ENCODE peak calls at places on chromosomes 6 and 20, in seven cellular contexts. One of them, this sample, is unnamed.

GRCh38 chr20:43904195-43904594 is 10.5 kb upstream of the TOX2 start:
- DNase-seq in neuronal stem cell: peak; percentile 58
- DNase-seq in cardiac muscle cell: no peak
- DNase-seq in breast epithelium: no peak
- DNase-seq in Panc1: no peak
- DNase-seq in SK-N-SH: peak; percentile 59
- DNase-seq in Peyer's patch: no peak
- DNase-seq in this sample: no peak

GRCh38 chr20:7585126-7585679 is 355.1 kb downstream of the HAO1 start:
- DNase-seq in neuronal stem cell: no peak
- DNase-seq in cardiac muscle cell: peak; percentile 2
- DNase-seq in breast epithelium: no peak
- DNase-seq in Panc1: no peak
- DNase-seq in SK-N-SH: no peak
- DNase-seq in Peyer's patch: no peak
- DNase-seq in this sample: no peak

GRCh38 chr20:34475979-34476736 is 40.1 kb upstream of the DYNLRB1 start:
- DNase-seq in neuronal stem cell: no peak
- DNase-seq in cardiac muscle cell: peak; percentile 52
- DNase-seq in breast epithelium: no peak
- DNase-seq in Panc1: no peak
- DNase-seq in SK-N-SH: peak; percentile 81
- DNase-seq in Peyer's patch: peak; percentile 68
- DNase-seq in this sample: no peak

GRCh38 chr6:71478834-71479541 is 190.4 kb downstream of the OGFRL1 start:
- DNase-seq in neuronal stem cell: no peak
- DNase-seq in cardiac muscle cell: peak; percentile 97
- DNase-seq in breast epithelium: no peak
- DNase-seq in Panc1: peak; percentile 92
- DNase-seq in SK-N-SH: no peak
- DNase-seq in Peyer's patch: no peak
- DNase-seq in this sample: peak; percentile 33

GRCh38 chr6:8277769-8278168 is 157.6 kb downstream of the SLC35B3 start:
- DNase-seq in neuronal stem cell: no peak
- DNase-seq in cardiac muscle cell: no peak
- DNase-seq in breast epithelium: no peak
- DNase-seq in Panc1: no peak
- DNase-seq in SK-N-SH: peak; percentile 27
- DNase-seq in Peyer's patch: no peak
- DNase-seq in this sample: no peak

GRCh38 chr20:40644863-40645262 is 44.2 kb downstream of the MAFB start:
- DNase-seq in neuronal stem cell: no peak
- DNase-seq in cardiac muscle cell: no peak
- DNase-seq in breast epithelium: no peak
- DNase-seq in Panc1: no peak
- DNase-seq in SK-N-SH: no peak
- DNase-seq in Peyer's patch: no peak
- DNase-seq in this sample: no peak

GRCh38 chr6:65170273-65170672 is 536.8 kb downstream of the EYS start:
- DNase-seq in neuronal stem cell: no peak
- DNase-seq in cardiac muscle cell: peak; percentile 0
- DNase-seq in breast epithelium: no peak
- DNase-seq in Panc1: no peak
- DNase-seq in SK-N-SH: no peak
- DNase-seq in Peyer's patch: no peak
- DNase-seq in this sample: no peak

GRCh38 chr6:85677243-85677956 is 34.7 kb upstream of the SYNCRIP start:
- DNase-seq in neuronal stem cell: no peak
- DNase-seq in cardiac muscle cell: peak; percentile 49
- DNase-seq in breast epithelium: no peak
- DNase-seq in Panc1: no peak
- DNase-seq in SK-N-SH: no peak
- DNase-seq in Peyer's patch: no peak
- DNase-seq in this sample: no peak

GRCh38 chr6:122114733-122115132 is 284.7 kb upstream of the HSF2 start:
- DNase-seq in neuronal stem cell: no peak
- DNase-seq in cardiac muscle cell: no peak
- DNase-seq in breast epithelium: no peak
- DNase-seq in Panc1: no peak
- DNase-seq in SK-N-SH: no peak
- DNase-seq in Peyer's patch: no peak
- DNase-seq in this sample: no peak

GRCh38 chr6:161152904-161153662 is 120.8 kb downstream of the AGPAT4 start:
- DNase-seq in neuronal stem cell: no peak
- DNase-seq in cardiac muscle cell: peak; percentile 14
- DNase-seq in breast epithelium: no peak
- DNase-seq in Panc1: no peak
- DNase-seq in SK-N-SH: peak; percentile 67
- DNase-seq in Peyer's patch: no peak
- DNase-seq in this sample: no peak

GRCh38 chr20:33018169-33018931 is 10.8 kb downstream of the BPIFB2 start:
- DNase-seq in neuronal stem cell: no peak
- DNase-seq in cardiac muscle cell: no peak
- DNase-seq in breast epithelium: no peak
- DNase-seq in Panc1: no peak
- DNase-seq in SK-N-SH: no peak
- DNase-seq in Peyer's patch: no peak
- DNase-seq in this sample: no peak

GRCh38 chr20:57312138-57312537 is 17.5 kb upstream of the SPO11 start:
- DNase-seq in neuronal stem cell: no peak
- DNase-seq in cardiac muscle cell: no peak
- DNase-seq in breast epithelium: no peak
- DNase-seq in Panc1: no peak
- DNase-seq in SK-N-SH: no peak
- DNase-seq in Peyer's patch: no peak
- DNase-seq in this sample: no peak

GRCh38 chr6:42846505-42846904 is 32.9 kb upstream of the RPL7L1 start:
- DNase-seq in neuronal stem cell: no peak
- DNase-seq in cardiac muscle cell: no peak
- DNase-seq in breast epithelium: no peak
- DNase-seq in Panc1: no peak
- DNase-seq in SK-N-SH: no peak
- DNase-seq in Peyer's patch: no peak
- DNase-seq in this sample: no peak

GRCh38 chr20:54065601-54066038 is 4.8 kb downstream of the BCAS1 start:
- DNase-seq in neuronal stem cell: no peak
- DNase-seq in cardiac muscle cell: no peak
- DNase-seq in breast epithelium: no peak
- DNase-seq in Panc1: no peak
- DNase-seq in SK-N-SH: no peak
- DNase-seq in Peyer's patch: peak; percentile 53
- DNase-seq in this sample: no peak

GRCh38 chr6:97292671-97293070 is 9.7 kb upstream of the MMS22L start:
- DNase-seq in neuronal stem cell: no peak
- DNase-seq in cardiac muscle cell: no peak
- DNase-seq in breast epithelium: no peak
- DNase-seq in Panc1: no peak
- DNase-seq in SK-N-SH: no peak
- DNase-seq in Peyer's patch: no peak
- DNase-seq in this sample: no peak

GRCh38 chr6:53802582-53802981 is 7.8 kb downstream of the LRRC1 start:
- DNase-seq in neuronal stem cell: no peak
- DNase-seq in cardiac muscle cell: no peak
- DNase-seq in breast epithelium: no peak
- DNase-seq in Panc1: no peak
- DNase-seq in SK-N-SH: no peak
- DNase-seq in Peyer's patch: no peak
- DNase-seq in this sample: no peak

GRCh38 chr6:53800976-53801375 is 6.2 kb downstream of the LRRC1 start:
- DNase-seq in neuronal stem cell: no peak
- DNase-seq in cardiac muscle cell: no peak
- DNase-seq in breast epithelium: no peak
- DNase-seq in Panc1: no peak
- DNase-seq in SK-N-SH: no peak
- DNase-seq in Peyer's patch: no peak
- DNase-seq in this sample: peak; percentile 50

GRCh38 chr6:53805016-53805415 is 10.2 kb downstream of the LRRC1 start:
- DNase-seq in neuronal stem cell: no peak
- DNase-seq in cardiac muscle cell: no peak
- DNase-seq in breast epithelium: no peak
- DNase-seq in Panc1: no peak
- DNase-seq in SK-N-SH: no peak
- DNase-seq in Peyer's patch: no peak
- DNase-seq in this sample: no peak

GRCh38 chr6:53805725-53806124 is 10.9 kb downstream of the LRRC1 start:
- DNase-seq in neuronal stem cell: no peak
- DNase-seq in cardiac muscle cell: no peak
- DNase-seq in breast epithelium: no peak
- DNase-seq in Panc1: no peak
- DNase-seq in SK-N-SH: no peak
- DNase-seq in Peyer's patch: no peak
- DNase-seq in this sample: peak; percentile 45

DNA sequence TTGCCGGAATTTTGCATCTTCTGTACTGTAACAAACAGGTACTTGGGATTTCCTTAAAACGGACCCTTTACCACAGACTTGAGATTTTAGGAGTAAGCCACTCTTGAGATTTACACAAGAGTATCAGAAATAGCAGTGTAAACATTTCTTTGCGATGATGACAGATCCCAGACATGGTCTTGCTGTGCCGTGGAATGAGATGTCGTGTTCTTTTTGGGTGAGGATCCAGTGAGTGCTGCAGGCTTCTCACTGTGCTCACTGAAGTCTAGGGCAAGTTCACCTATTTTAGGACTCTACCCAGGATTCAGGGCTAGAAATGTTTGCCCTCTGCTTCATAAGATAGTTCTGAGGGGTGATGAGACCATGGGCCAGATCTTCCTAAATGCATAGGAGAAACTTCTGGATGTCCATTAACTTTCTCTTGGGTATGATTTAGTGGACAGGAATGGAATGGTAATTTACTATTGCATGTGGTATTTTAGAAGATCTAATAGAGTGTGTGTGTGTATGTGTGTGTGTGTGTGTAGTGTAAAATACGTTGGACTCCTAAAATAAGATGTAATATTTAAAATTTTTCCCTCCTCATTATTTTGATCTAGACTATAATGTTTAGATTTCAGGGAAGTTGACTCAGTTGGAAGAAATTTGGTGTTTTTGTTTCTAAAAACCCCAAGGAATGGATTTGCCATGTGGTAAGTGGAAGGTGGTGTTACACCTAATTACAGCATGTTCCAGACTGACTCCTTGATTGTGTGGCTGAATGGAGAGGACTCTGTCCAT is 8.5 kb downstream of the LRRC1 start:
- DNase-seq in neuronal stem cell: no peak
- DNase-seq in cardiac muscle cell: no peak
- DNase-seq in breast epithelium: no peak
- DNase-seq in Panc1: no peak
- DNase-seq in SK-N-SH: no peak
- DNase-seq in Peyer's patch: no peak
- DNase-seq in this sample: no peak
- H3K4me3 ChIP-seq in neuronal stem cell: no peak overlapping the region
- H3K4me3 ChIP-seq in cardiac muscle cell: no peak overlapping the region
- H3K4me3 ChIP-seq in breast epithelium: no peak overlapping the region
- H3K4me3 ChIP-seq in Panc1: no peak overlapping the region
- H3K4me3 ChIP-seq in SK-N-SH: no peak overlapping the region
- H3K4me3 ChIP-seq in Peyer's patch: no peak overlapping the region
- H3K4me3 ChIP-seq in this sample: no peak overlapping the region

DNA sequence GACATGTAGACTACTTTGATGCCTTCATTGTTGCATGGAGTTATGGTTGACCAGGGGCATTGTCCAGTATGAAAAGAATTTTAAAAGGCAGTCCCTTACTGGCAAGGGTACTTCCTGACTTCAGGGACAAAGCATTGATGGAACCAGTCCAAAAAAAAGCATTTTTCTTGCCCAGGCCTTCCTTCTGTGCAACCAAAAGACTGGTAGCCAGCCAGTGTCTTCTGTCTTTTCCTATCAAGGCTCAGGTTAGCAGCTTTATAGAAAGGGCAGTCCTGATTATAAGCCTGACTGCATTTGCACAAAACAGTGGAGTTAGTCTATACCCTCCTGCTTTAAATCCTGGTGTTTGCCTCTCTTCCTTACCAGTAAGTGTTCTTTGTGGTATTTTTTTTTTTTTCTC is 33.8 kb downstream of the SCAF8 start:
- DNase-seq in neuronal stem cell: peak; percentile 51
- DNase-seq in cardiac muscle cell: peak; percentile 33
- DNase-seq in breast epithelium: no peak
- DNase-seq in Panc1: no peak
- DNase-seq in SK-N-SH: no peak
- DNase-seq in Peyer's patch: no peak
- DNase-seq in this sample: no peak
- H3K4me1 ChIP-seq in neuronal stem cell: peaks cover 15% of the 10 kb centered on the region
- H3K4me1 ChIP-seq in cardiac muscle cell: peaks cover 38% of the 10 kb centered on the region
- H3K4me1 ChIP-seq in breast epithelium: no peaks in the 10 kb centered on the region
- H3K4me1 ChIP-seq in Panc1: peaks cover 21% of the 10 kb centered on the region
- H3K4me1 ChIP-seq in SK-N-SH: peaks cover 18% of the 10 kb centered on the region
- H3K4me1 ChIP-seq in Peyer's patch: no peaks in the 10 kb centered on the region
- H3K4me1 ChIP-seq in this sample: peaks cover 2% of the 10 kb centered on the region

DNA sequence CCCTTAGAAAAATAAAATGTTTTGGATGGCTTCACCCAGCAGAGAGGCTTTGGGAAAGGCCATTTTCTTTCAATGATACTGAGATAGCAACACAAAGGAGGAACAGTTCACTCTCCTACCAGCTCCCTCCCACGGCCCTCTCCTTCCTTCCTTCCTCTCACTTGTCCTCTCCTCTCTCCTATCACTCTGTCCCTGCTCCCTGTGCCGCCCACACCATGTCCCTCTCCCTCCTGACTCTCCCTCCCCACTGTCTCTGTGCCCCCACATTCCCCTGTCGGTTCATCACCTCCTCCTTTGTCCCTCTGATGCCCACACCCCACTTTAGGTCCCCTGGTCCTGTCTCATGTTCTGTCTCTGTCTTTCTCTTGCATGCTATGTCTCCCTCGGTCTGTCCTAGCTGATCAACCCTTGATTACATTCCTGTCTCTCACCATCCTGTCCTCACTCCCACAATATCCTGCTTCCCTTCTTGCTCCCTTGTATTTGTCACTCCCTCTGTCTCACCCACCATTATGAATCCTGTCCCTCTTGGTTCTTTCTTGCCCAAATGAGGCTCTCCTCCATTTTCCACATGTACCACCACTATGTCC is 30.1 kb downstream of the ELMO2 start:
- DNase-seq in neuronal stem cell: no peak
- DNase-seq in cardiac muscle cell: no peak
- DNase-seq in breast epithelium: no peak
- DNase-seq in Panc1: no peak
- DNase-seq in SK-N-SH: no peak
- DNase-seq in Peyer's patch: no peak
- DNase-seq in this sample: no peak
- H3K36me3 ChIP-seq in neuronal stem cell: peaks cover 98% of the 10 kb centered on the region
- H3K36me3 ChIP-seq in cardiac muscle cell: peaks cover 62% of the 10 kb centered on the region
- H3K36me3 ChIP-seq in breast epithelium: peaks cover 18% of the 10 kb centered on the region
- H3K36me3 ChIP-seq in Panc1: peaks cover 13% of the 10 kb centered on the region
- H3K36me3 ChIP-seq in SK-N-SH: peaks cover 84% of the 10 kb centered on the region
- H3K36me3 ChIP-seq in Peyer's patch: no peaks in the 10 kb centered on the region
- H3K36me3 ChIP-seq in this sample: peaks cover 37% of the 10 kb centered on the region

DNA sequence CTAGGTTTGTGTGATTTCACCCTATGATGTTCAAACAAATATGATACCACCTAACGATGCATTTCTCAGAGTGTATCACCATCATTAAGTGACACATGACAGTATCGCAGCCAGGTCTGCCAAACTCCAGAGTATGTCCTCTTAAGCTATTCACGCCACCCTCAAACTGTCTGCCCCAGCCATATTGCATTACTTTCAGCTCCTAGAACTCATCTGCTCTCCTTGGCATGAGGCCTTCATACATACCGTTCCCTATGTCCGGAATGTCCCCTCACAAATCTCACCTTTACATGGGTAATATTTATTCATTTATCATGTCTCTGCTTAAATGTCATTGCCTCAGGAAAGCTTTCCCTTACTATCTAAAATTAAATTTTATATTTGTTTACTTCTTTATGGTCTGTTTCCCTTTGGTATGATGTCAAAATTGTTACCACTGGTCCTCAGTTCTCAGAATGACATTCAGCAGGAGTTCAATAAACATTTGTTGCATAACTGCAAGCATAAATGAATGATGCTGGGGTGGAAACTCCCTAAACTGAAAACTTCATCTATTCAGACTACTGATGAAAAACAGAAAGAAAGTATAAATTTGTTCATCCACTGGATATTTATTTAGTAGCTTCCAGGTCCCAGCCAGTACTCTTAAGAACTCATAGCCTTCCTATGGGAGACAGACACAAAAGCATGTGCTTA is 3.2 kb downstream of the SESN1 start:
- DNase-seq in neuronal stem cell: no peak
- DNase-seq in cardiac muscle cell: no peak
- DNase-seq in breast epithelium: no peak
- DNase-seq in Panc1: no peak
- DNase-seq in SK-N-SH: no peak
- DNase-seq in Peyer's patch: no peak
- DNase-seq in this sample: no peak
- H3K4me3 ChIP-seq in neuronal stem cell: no peak overlapping the region
- H3K4me3 ChIP-seq in cardiac muscle cell: peak overlapping the region; percentile 67
- H3K4me3 ChIP-seq in breast epithelium: peak overlapping the region; percentile 73
- H3K4me3 ChIP-seq in Panc1: peak overlapping the region; percentile 64
- H3K4me3 ChIP-seq in SK-N-SH: peak overlapping the region; percentile 96
- H3K4me3 ChIP-seq in Peyer's patch: no peak overlapping the region
- H3K4me3 ChIP-seq in this sample: no peak overlapping the region